ENCODE peak calls at places on chromosomes 1 and 21, in eight cellular contexts. H is IMR-90; F is tibial artery; S is CD4-positive, alpha-beta T cell; Z is GM23338; N is PC-9; Y is GM12878; C is brain microvascular endothelial cell. D is an unnamed sample.

GRCh38 chr1:108686609-108687313 is 5.3 kb upstream of the PRPF38B start:
- DNase-seq in C (no peak), Y (no peak), H (peak; percentile 52), F (no peak), S (no peak), Z (no peak), N (no peak), D (no peak)

GRCh38 chr1:110336300-110337039 is 2.7 kb upstream of the RBM15 start:
- DNase-seq in C (no peak), N (peak; percentile 92), S (no peak), Z (no peak), F (no peak), H (no peak), Y (no peak), D (no peak)

GRCh38 chr1:79738101-79738500 is 731.6 kb upstream of the ADGRL4 start:
- DNase-seq in F (no peak), C (no peak), S (no peak), H (no peak), Y (no peak), N (no peak), Z (no peak), D (no peak)

GRCh38 chr1:223765036-223765718 is 52.8 kb downstream of the CAPN2 start:
- DNase-seq in C (peak; percentile 52), N (no peak), Y (no peak), Z (no peak), H (peak; percentile 56), S (no peak), F (no peak), D (no peak)

GRCh38 chr21:42010507-42011493 is 640 bp upstream of the ZBTB21 start:
- DNase-seq in Y (no peak), Z (peak; percentile 55), N (no peak), H (no peak), F (no peak), S (no peak), C (no peak), D (no peak)

GRCh38 chr1:153352523-153352922 is 3.9 kb upstream of the PGLYRP4 start:
- DNase-seq in C (peak; percentile 58), S (peak; percentile 52), Z (peak; percentile 84), N (peak; percentile 61), F (peak; percentile 50), Y (no peak), H (peak; percentile 62), D (no peak)

GRCh38 chr1:5878938-5879337 is 113.3 kb downstream of the NPHP4 start:
- DNase-seq in Y (no peak), C (no peak), F (no peak), Z (no peak), S (no peak), H (no peak), N (no peak), D (no peak)

GRCh38 chr1:244599937-244600350 is 53.0 kb upstream of the DESI2 start:
- DNase-seq in Y (peak; percentile 40), S (no peak), Z (no peak), N (peak; percentile 91), C (peak; percentile 93), H (peak; percentile 98), F (peak; percentile 35), D (peak; percentile 6)

GRCh38 chr21:41766051-41766882 is 585 bp downstream of the RIPK4 start:
- DNase-seq in N (no peak), Z (no peak), F (no peak), S (no peak), C (no peak), H (no peak), Y (no peak), D (no peak)

GRCh38 chr1:27137544-27138075 is 17.3 kb downstream of the SLC9A1 start:
- DNase-seq in Z (no peak), S (no peak), C (no peak), Y (no peak), F (peak; percentile 47), H (no peak), N (no peak), D (no peak)

GRCh38 chr1:98386675-98387440 is 274.7 kb upstream of the SNX7 start:
- DNase-seq in N (no peak), S (no peak), Y (no peak), H (no peak), Z (peak; percentile 5), F (no peak), C (no peak), D (no peak)

GRCh38 chr1:148318123-148318899 is 164.8 kb downstream of the PPIAL4G start:
- DNase-seq in F (no peak), C (no peak), N (no peak), H (no peak), Y (peak; percentile 27), Z (peak; percentile 80), S (peak; percentile 31), D (no peak)

GRCh38 chr1:218850367-218850766 is 323.3 kb upstream of the LYPLAL1 start:
- DNase-seq in N (no peak), F (no peak), C (no peak), Z (no peak), H (peak; percentile 69), Y (no peak), S (no peak), D (no peak)

GRCh38 chr1:47031059-47031458 is 7.6 kb downstream of the CYP4X1 start:
- DNase-seq in F (peak; percentile 47), Y (no peak), Z (no peak), S (no peak), N (peak; percentile 76), H (no peak), C (peak; percentile 52), D (no peak)

GRCh38 chr1:3349161-3349967 is 105.1 kb upstream of the ARHGEF16 start:
- DNase-seq in N (no peak), C (no peak), H (no peak), Y (no peak), S (no peak), Z (no peak), F (no peak), D (no peak)

GRCh38 chr21:36966066-36966845 is at the start of gene HLCS:
- DNase-seq in Z (peak; percentile 78), N (peak; percentile 62), Y (no peak), S (peak; percentile 64), H (peak; percentile 36), F (peak; percentile 51), C (peak; percentile 11), D (no peak)

GRCh38 chr21:36964398-36964797 is 2.1 kb downstream of the HLCS start:
- DNase-seq in F (no peak), Z (no peak), N (no peak), H (no peak), Y (no peak), C (no peak), S (no peak), D (no peak)

GRCh38 chr21:36966846-36967657 is 583 bp upstream of the HLCS start:
- DNase-seq in C (peak; percentile 23), Y (no peak), S (no peak), N (no peak), Z (no peak), F (peak; percentile 31), H (no peak), D (no peak)

GRCh38 chr21:36965720-36966065 is 776 bp downstream of the HLCS start:
- DNase-seq in S (no peak), Z (no peak), C (no peak), F (no peak), Y (no peak), H (no peak), N (no peak), D (no peak)

GRCh38 chr21:36964832-36965719 is 1.4 kb downstream of the HLCS start:
- DNase-seq in H (no peak), C (no peak), Y (no peak), F (no peak), N (no peak), S (no peak), Z (no peak), D (no peak)
- H3K27ac ChIP-seq in H (no peak overlapping the region), C (no peak overlapping the region), Y (no peak overlapping the region), F (peak overlapping the region; percentile 89), N (peak overlapping the region; percentile 76), S (no peak overlapping the region), Z (no peak overlapping the region), D (no peak overlapping the region)

GRCh38 chr1:176609556-176610408 is 146.8 kb downstream of the PAPPA2 start:
- DNase-seq in C (no peak), S (no peak), Z (no peak), N (no peak), H (no peak), Y (no peak), F (no peak), D (no peak)

GRCh38 chr1:176617881-176618280 is 154.9 kb downstream of the PAPPA2 start:
- DNase-seq in N (no peak), S (no peak), C (no peak), H (no peak), Y (no peak), F (no peak), Z (peak; percentile 20), D (no peak)

GRCh38 chr1:176612791-176613190 is 149.8 kb downstream of the PAPPA2 start:
- DNase-seq in C (no peak), S (no peak), Z (no peak), H (no peak), N (no peak), F (no peak), Y (no peak), D (no peak)
- TF ChIP-seq CTCF in C (no peak), S (no peak), Z (no peak), H (no peak), N (no peak), F (no peak), Y (no peak), D (no peak)

DNA sequence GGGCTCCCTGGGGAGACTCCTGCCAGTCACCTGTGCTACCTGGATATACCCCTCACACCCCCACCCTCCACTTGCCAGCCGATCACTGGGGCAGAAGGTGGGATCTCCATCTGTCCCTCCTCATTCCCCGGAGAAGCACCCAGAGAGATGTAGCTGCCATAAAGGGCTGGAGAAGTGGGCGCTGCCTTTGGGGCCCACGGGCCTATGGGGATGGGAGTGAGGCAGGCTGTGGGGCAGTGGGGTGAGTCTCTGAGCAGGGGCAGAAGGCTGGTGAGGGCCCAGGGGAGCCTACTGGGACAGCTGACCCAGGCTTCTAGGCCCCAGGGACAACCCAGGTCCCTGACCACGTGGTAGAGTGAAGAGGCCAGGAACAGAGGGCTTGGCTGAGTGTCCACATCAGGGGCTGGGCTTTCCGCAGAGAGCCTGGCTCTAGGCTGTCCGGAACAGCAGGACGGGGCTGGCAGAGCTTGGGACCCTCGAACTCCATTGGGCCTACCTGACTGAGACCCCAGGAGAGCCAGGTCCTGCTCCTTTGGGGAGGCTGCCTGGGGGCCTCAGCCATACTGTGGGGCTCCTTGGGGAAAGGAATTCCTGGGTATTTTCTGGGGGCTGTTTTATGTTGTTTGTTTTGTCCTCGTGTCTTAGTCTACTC is 205.9 kb upstream of the VAMP3 start:
- DNase-seq in H (no peak), S (no peak), F (no peak), C (no peak), N (no peak), Z (no peak), Y (no peak), D (no peak)
- H3K27ac ChIP-seq in H (no peak overlapping the region), S (no peak overlapping the region), F (no peak overlapping the region), C (no peak overlapping the region), N (no peak overlapping the region), Z (no peak overlapping the region), Y (no peak overlapping the region), D (no peak overlapping the region)

DNA sequence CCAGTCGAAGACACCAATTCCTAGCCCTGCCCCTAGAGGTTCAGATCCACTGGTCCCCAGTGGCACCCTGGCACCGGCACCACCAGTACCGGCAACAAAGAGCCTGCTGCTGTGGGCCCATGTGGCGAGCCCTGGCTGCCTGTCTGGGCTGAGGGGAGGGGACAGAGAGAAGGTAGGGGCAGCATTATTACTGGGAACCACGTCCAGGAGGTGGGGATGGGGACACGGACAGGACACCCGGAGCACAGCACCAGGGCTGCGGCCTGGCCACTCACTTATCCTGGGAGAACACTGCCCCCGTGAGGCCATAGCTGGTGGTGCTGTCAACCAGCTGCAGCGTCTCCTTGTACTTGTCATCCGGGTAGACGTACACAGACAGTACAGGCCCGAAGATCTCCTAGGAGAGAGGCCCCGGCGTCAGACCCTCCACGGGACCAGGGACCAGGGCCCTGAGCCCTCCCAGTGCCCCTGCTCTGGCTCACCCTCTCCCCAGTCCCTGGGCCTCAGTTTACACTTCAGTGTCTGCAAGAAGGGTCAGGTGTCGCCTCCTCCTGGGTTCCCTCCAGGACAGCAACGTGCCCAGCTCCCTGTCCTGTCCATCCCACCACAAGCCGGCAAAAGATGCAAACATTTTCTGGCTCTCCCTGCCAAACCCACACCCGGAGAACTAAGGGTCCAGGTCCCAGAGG is 15.8 kb upstream of the TAS1R2 start:
- DNase-seq in F (peak; percentile 85), H (peak; percentile 77), Z (peak; percentile 91), C (peak; percentile 87), S (peak; percentile 59), Y (no peak), N (peak; percentile 55), D (peak; percentile 28)
- TF ChIP-seq CTCF in F (peak; percentile 67), H (peak; percentile 82), Z (peak; percentile 76), C (peak; percentile 94), S (peak; percentile 71), Y (peak; percentile 77), N (peak; percentile 83), D (peak; percentile 86)